ENCODE peak calls at places on chromosomes 13 and 19, in eight cellular contexts. One of them, this sample, is unnamed.
A peak's percentile ranks its signal among the peaks of the same experiment; 100 is the strongest.

GRCh38 chr13:72221276-72221962 is 354.4 kb upstream of the DACH1 start:
- DNase-seq in lung: no peak
- DNase-seq in foreskin fibroblast: no peak
- DNase-seq in upper lobe of left lung: peak; percentile 44
- DNase-seq in Calu3: peak; percentile 20
- DNase-seq in GM23338: peak; percentile 86
- DNase-seq in GM12878: no peak
- DNase-seq in GM13977: no peak
- DNase-seq in this sample: no peak

GRCh38 chr19:17455711-17456123 is 5.0 kb downstream of the NXNL1 start:
- DNase-seq in GM12878: no peak
- DNase-seq in Calu3: no peak
- DNase-seq in foreskin fibroblast: no peak
- DNase-seq in upper lobe of left lung: peak; percentile 84
- DNase-seq in lung: no peak
- DNase-seq in GM13977: no peak
- DNase-seq in GM23338: peak; percentile 55
- DNase-seq in this sample: no peak

GRCh38 chr19:41299755-41300089 is 10.2 kb upstream of the CCDC97 start:
- DNase-seq in Calu3: no peak
- DNase-seq in GM23338: no peak
- DNase-seq in lung: peak; percentile 71
- DNase-seq in foreskin fibroblast: peak; percentile 84
- DNase-seq in GM13977: no peak
- DNase-seq in upper lobe of left lung: no peak
- DNase-seq in GM12878: no peak
- DNase-seq in this sample: no peak

GRCh38 chr19:40433391-40434216 is 7.8 kb upstream of the SERTAD1 start:
- DNase-seq in upper lobe of left lung: peak; percentile 97
- DNase-seq in GM12878: no peak
- DNase-seq in Calu3: peak; percentile 92
- DNase-seq in GM13977: peak; percentile 83
- DNase-seq in foreskin fibroblast: peak; percentile 93
- DNase-seq in lung: peak; percentile 87
- DNase-seq in GM23338: peak; percentile 91
- DNase-seq in this sample: peak; percentile 55

GRCh38 chr19:44903602-44904425 is 1.8 kb upstream of the APOE start:
- DNase-seq in foreskin fibroblast: peak; percentile 54
- DNase-seq in GM13977: peak; percentile 87
- DNase-seq in Calu3: peak; percentile 90
- DNase-seq in GM12878: no peak
- DNase-seq in GM23338: peak; percentile 80
- DNase-seq in upper lobe of left lung: peak; percentile 97
- DNase-seq in lung: peak; percentile 78
- DNase-seq in this sample: peak; percentile 82

GRCh38 chr13:24107955-24108614 is 52.4 kb upstream of the SPATA13 start:
- DNase-seq in GM13977: no peak
- DNase-seq in lung: no peak
- DNase-seq in GM23338: peak; percentile 43
- DNase-seq in GM12878: no peak
- DNase-seq in upper lobe of left lung: peak; percentile 15
- DNase-seq in foreskin fibroblast: no peak
- DNase-seq in Calu3: no peak
- DNase-seq in this sample: no peak

GRCh38 chr19:51144482-51145045 is 2.5 kb downstream of the SIGLEC7 start:
- DNase-seq in upper lobe of left lung: peak; percentile 37
- DNase-seq in GM23338: no peak
- DNase-seq in GM13977: no peak
- DNase-seq in Calu3: no peak
- DNase-seq in lung: no peak
- DNase-seq in foreskin fibroblast: no peak
- DNase-seq in GM12878: no peak
- DNase-seq in this sample: no peak

GRCh38 chr19:3157096-3157845 is 21.3 kb upstream of the S1PR4 start:
- DNase-seq in foreskin fibroblast: no peak
- DNase-seq in lung: no peak
- DNase-seq in GM12878: no peak
- DNase-seq in Calu3: no peak
- DNase-seq in GM13977: no peak
- DNase-seq in upper lobe of left lung: no peak
- DNase-seq in GM23338: no peak
- DNase-seq in this sample: no peak

GRCh38 chr19:55309437-55309836 is 15.7 kb downstream of the TMEM150B start:
- DNase-seq in Calu3: no peak
- DNase-seq in GM23338: no peak
- DNase-seq in lung: no peak
- DNase-seq in GM12878: no peak
- DNase-seq in upper lobe of left lung: no peak
- DNase-seq in foreskin fibroblast: no peak
- DNase-seq in GM13977: no peak
- DNase-seq in this sample: no peak

GRCh38 chr19:44576843-44577565 is 36.4 kb upstream of the IGSF23 start:
- DNase-seq in upper lobe of left lung: no peak
- DNase-seq in GM23338: peak; percentile 84
- DNase-seq in Calu3: peak; percentile 78
- DNase-seq in foreskin fibroblast: peak; percentile 18
- DNase-seq in lung: peak; percentile 45
- DNase-seq in GM12878: no peak
- DNase-seq in GM13977: no peak
- DNase-seq in this sample: no peak

GRCh38 chr13:78978381-78978998 is 319.5 kb upstream of the OBI1 start:
- DNase-seq in lung: peak; percentile 51
- DNase-seq in GM13977: peak; percentile 41
- DNase-seq in Calu3: peak; percentile 8
- DNase-seq in upper lobe of left lung: no peak
- DNase-seq in GM23338: peak; percentile 76
- DNase-seq in foreskin fibroblast: peak; percentile 6
- DNase-seq in GM12878: peak; percentile 24
- DNase-seq in this sample: no peak

GRCh38 chr19:7486923-7487322 is 1.9 kb downstream of the PEX11G start:
- DNase-seq in upper lobe of left lung: no peak
- DNase-seq in lung: no peak
- DNase-seq in GM12878: no peak
- DNase-seq in GM13977: no peak
- DNase-seq in foreskin fibroblast: no peak
- DNase-seq in Calu3: no peak
- DNase-seq in GM23338: no peak
- DNase-seq in this sample: no peak

DNA sequence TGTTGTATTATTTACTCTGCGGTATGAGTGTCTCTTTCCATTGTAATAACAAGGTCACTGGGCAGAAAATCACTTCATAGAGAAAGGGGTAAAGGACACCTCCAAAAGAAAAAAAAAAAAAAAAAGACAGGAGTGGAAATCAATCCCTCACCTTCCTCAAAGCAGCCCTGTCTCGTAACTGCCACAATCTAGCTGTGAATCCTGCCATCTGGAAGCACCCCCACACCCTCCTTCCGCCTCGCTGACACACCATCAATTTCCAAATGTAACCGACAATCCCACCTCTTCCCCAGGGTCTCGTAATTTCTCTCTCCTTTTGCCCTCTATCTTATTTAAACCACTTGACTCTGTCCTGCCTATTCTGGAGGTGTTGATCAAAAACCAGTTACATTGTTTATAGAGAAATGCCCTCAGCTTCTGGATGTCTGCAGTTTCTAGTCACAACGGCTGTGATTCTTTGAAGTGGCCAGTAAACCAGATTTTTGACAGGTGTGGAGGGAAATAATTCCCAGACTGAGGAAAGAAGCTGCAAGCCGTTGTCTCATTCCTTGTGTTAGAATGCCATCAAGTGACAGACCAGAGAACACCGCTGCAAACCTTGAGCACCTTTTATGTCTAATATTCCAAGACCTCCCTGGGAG is 9.1 kb upstream of the POP4 start:
- DNase-seq in upper lobe of left lung: no peak
- DNase-seq in GM13977: no peak
- DNase-seq in lung: no peak
- DNase-seq in foreskin fibroblast: peak; percentile 21
- DNase-seq in Calu3: peak; percentile 24
- DNase-seq in GM23338: peak; percentile 56
- DNase-seq in GM12878: no peak
- DNase-seq in this sample: no peak
- TF ChIP-seq CTCF in upper lobe of left lung: no peak
- TF ChIP-seq CTCF in GM13977: peak; percentile 58
- TF ChIP-seq CTCF in lung: no peak
- TF ChIP-seq CTCF in foreskin fibroblast: peak; percentile 13
- TF ChIP-seq CTCF in Calu3: no peak
- TF ChIP-seq CTCF in GM23338: peak; percentile 59
- TF ChIP-seq CTCF in GM12878: peak; percentile 35
- TF ChIP-seq CTCF in this sample: peak; percentile 51

DNA sequence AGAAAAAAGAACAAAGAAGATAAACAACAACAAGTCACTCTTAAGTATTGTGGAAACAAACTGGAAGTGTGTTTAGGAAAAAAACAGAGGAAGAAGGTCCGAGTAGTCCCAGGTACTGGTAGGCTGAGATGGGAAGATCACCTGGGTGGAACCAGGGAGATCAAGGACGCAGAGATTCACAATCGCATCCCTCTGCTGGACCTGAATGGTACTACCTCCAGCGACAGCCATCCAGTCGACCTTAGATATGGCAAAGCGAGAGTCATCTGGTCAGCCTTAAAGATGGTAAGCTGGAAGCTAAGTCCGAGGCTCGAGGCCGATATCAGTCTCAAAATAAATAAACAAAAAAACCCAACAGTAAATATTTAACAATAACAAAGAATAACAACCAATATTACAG is 44.9 kb upstream of the ZNF91 start:
- DNase-seq in GM12878: no peak
- DNase-seq in GM13977: no peak
- DNase-seq in upper lobe of left lung: no peak
- DNase-seq in lung: no peak
- DNase-seq in Calu3: no peak
- DNase-seq in foreskin fibroblast: no peak
- DNase-seq in GM23338: peak; percentile 74
- DNase-seq in this sample: no peak
- TF ChIP-seq CTCF in GM12878: no peak
- TF ChIP-seq CTCF in GM13977: no peak
- TF ChIP-seq CTCF in upper lobe of left lung: no peak
- TF ChIP-seq CTCF in lung: no peak
- TF ChIP-seq CTCF in Calu3: no peak
- TF ChIP-seq CTCF in foreskin fibroblast: no peak
- TF ChIP-seq CTCF in GM23338: peak; percentile 24
- TF ChIP-seq CTCF in this sample: no peak

GRCh38 chr13:109807345-109807744 is 21.0 kb upstream of the IRS2 start:
- DNase-seq in upper lobe of left lung: no peak
- DNase-seq in GM12878: no peak
- DNase-seq in GM13977: no peak
- DNase-seq in Calu3: no peak
- DNase-seq in foreskin fibroblast: no peak
- DNase-seq in GM23338: no peak
- DNase-seq in lung: no peak
- DNase-seq in this sample: no peak
- TF ChIP-seq CTCF in upper lobe of left lung: no peak
- TF ChIP-seq CTCF in GM12878: no peak
- TF ChIP-seq CTCF in GM13977: no peak
- TF ChIP-seq CTCF in Calu3: no peak
- TF ChIP-seq CTCF in foreskin fibroblast: no peak
- TF ChIP-seq CTCF in GM23338: no peak
- TF ChIP-seq CTCF in lung: no peak
- TF ChIP-seq CTCF in this sample: no peak

DNA sequence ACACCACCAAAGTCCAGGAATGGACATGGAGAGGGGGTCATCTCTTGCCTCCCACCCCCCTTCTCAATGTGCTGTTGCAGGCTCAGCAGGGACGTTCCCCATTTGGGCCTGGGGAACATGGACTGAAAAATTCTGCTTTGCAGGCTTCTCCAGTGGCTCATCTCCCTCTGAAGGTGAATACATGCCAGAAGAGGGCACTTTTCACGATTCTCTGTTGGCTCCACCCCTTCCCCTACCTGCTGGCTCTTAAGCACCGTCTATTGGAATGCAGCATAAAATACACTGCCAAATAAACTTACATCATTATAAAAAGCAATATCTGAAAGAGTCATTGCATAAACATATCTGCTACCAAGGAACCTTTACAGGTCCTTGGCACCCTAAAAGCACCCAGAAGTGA is 35.7 kb downstream of the NHLRC3 start:
- DNase-seq in Calu3: no peak
- DNase-seq in foreskin fibroblast: no peak
- DNase-seq in upper lobe of left lung: no peak
- DNase-seq in GM23338: peak; percentile 38
- DNase-seq in lung: no peak
- DNase-seq in GM13977: no peak
- DNase-seq in GM12878: no peak
- DNase-seq in this sample: no peak
- TF ChIP-seq CTCF in Calu3: no peak
- TF ChIP-seq CTCF in foreskin fibroblast: no peak
- TF ChIP-seq CTCF in upper lobe of left lung: no peak
- TF ChIP-seq CTCF in GM23338: no peak
- TF ChIP-seq CTCF in lung: no peak
- TF ChIP-seq CTCF in GM13977: no peak
- TF ChIP-seq CTCF in GM12878: no peak
- TF ChIP-seq CTCF in this sample: no peak

DNA sequence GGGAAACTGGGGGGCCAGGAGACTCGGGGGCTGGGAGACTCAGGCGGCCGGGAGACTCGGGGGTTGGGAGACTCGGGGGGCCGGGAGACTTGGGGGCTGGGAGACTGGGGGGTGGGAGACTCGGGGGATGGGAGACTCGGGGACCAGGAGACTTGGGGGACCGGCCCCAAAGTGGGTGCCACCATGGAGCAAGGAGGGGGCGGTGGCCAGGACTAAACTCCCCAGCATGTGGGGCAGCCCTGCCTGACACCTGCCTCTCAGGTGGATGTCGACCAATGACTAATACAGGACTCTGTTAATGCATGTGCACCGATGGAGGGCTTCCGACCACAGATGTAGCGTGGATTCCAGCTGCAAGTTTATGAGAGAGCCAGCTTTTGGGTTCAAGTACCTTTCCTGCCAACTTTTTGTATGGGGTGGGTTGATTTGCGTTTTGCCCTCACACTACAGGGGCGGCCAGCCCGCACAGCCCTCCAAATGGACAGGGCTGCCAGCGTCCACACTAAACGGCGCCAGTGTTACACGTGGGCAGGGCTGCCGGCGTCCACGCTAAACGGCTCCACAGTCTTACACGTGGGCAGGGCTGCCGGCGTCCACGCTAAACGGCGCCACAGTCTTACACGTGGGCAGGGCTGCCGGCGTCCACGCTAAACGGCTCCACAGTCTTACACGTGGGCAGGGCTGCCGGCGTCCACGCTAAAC is 62.2 kb downstream of the RASA3 start:
- DNase-seq in lung: no peak
- DNase-seq in GM13977: no peak
- DNase-seq in upper lobe of left lung: no peak
- DNase-seq in GM23338: no peak
- DNase-seq in foreskin fibroblast: no peak
- DNase-seq in GM12878: no peak
- DNase-seq in Calu3: no peak
- DNase-seq in this sample: no peak
- TF ChIP-seq CTCF in lung: no peak
- TF ChIP-seq CTCF in GM13977: no peak
- TF ChIP-seq CTCF in upper lobe of left lung: no peak
- TF ChIP-seq CTCF in GM23338: no peak
- TF ChIP-seq CTCF in foreskin fibroblast: no peak
- TF ChIP-seq CTCF in GM12878: no peak
- TF ChIP-seq CTCF in Calu3: no peak
- TF ChIP-seq CTCF in this sample: no peak

This sample was measured in D721Med.